ENCODE peak calls at places on chromosomes 1 and 21, in nine cellular contexts. Q is activated T-cell treated with anti-CD3 and anti-CD28 coated beads for 24 hours; N is non-pigmented ciliary epithelial cell; E is transverse colon; J is mesothelial cell of epicardium; D is EL; B is SHP77; T is stimulated activated CD8-positive, alpha-beta memory T cell treated with anti-CD3 and anti-CD28 coated beads, Interleukin-7, amount 100 ng/mL, for 1 hour; Y is CD8-positive, alpha-beta T cell. S is an unnamed sample.

GRCh38 chr1:119253366-119253765 is 112.9 kb upstream of the WARS2 start:
- DNase-seq in Q (no peak), N (peak; percentile 3), E (no peak), J (no peak), D (no peak), B (no peak), T (no peak), Y (no peak), S (peak; percentile 28)

GRCh38 chr1:44826375-44827196 is 16.5 kb downstream of the PTCH2 start:
- DNase-seq in Q (no peak), N (no peak), E (peak; percentile 30), J (no peak), D (no peak), B (no peak), T (no peak), Y (no peak), S (no peak)

GRCh38 chr1:162033445-162033844 is 9.8 kb upstream of the OLFML2B start:
- DNase-seq in Q (no peak), N (no peak), E (no peak), J (no peak), D (no peak), B (peak; percentile 86), T (no peak), Y (no peak), S (no peak)

GRCh38 chr21:44657635-44658183 is at the start of gene KRTAP12-3:
- DNase-seq in Q (no peak), N (no peak), E (no peak), J (no peak), D (no peak), B (no peak), T (no peak), Y (peak; percentile 50), S (no peak)

GRCh38 chr1:201336711-201337450 is 40.6 kb downstream of the TNNT2 start:
- DNase-seq in Q (no peak), N (no peak), E (no peak), J (no peak), D (no peak), B (no peak), T (no peak), Y (no peak), S (no peak)

GRCh38 chr1:54463259-54464030 is 57.3 kb upstream of the SSBP3 start:
- DNase-seq in Q (no peak), N (no peak), E (no peak), J (no peak), D (no peak), B (no peak), T (no peak), Y (no peak), S (no peak)

GRCh38 chr1:80217377-80217986 is 1211.0 kb upstream of the ADGRL4 start:
- DNase-seq in Q (no peak), N (peak; percentile 24), E (no peak), J (no peak), D (peak; percentile 66), B (peak; percentile 66), T (no peak), Y (no peak), S (peak; percentile 80)

GRCh38 chr21:42234464-42235241 is 15.7 kb downstream of the ABCG1 start:
- DNase-seq in Q (peak; percentile 67), N (no peak), E (peak; percentile 85), J (peak; percentile 65), D (peak; percentile 16), B (peak; percentile 90), T (peak; percentile 41), Y (peak; percentile 74), S (peak; percentile 26)

GRCh38 chr1:227323164-227323955 is 5.1 kb upstream of the CDC42BPA start:
- DNase-seq in Q (no peak), N (no peak), E (peak; percentile 90), J (no peak), D (no peak), B (no peak), T (no peak), Y (no peak), S (peak; percentile 69)

GRCh38 chr21:46491553-46491952 is 32.9 kb downstream of the DIP2A start:
- DNase-seq in Q (no peak), N (no peak), E (no peak), J (no peak), D (no peak), B (no peak), T (no peak), Y (no peak), S (no peak)

GRCh38 chr1:247370786-247371732 is 39.4 kb upstream of the ZNF496 start:
- DNase-seq in Q (no peak), N (no peak), E (peak; percentile 11), J (peak; percentile 59), D (peak; percentile 63), B (no peak), T (no peak), Y (no peak), S (no peak)

GRCh38 chr1:70017770-70018169 is 187.6 kb downstream of the LRRC40 start:
- DNase-seq in Q (no peak), N (no peak), E (no peak), J (no peak), D (no peak), B (no peak), T (no peak), Y (no peak), S (no peak)

GRCh38 chr1:230681599-230681998 is 32.3 kb downstream of the AGT start:
- DNase-seq in Q (no peak), N (peak; percentile 61), E (no peak), J (no peak), D (peak; percentile 66), B (peak; percentile 85), T (no peak), Y (no peak), S (peak; percentile 97)

S was measured in MCF 10A.